ENCODE peak calls at places on chromosomes 4 and X, in four cellular contexts. H is T-helper 1 cell, L is D341Med, A is AG04450. K is an unnamed sample.

GRCh38 chrX:12970691-12971202 is 4.2 kb upstream of the TMSB4X start:
- DNase-seq in A (no peak), L (no peak), H (no peak), K (no peak)

GRCh38 chr4:54228064-54228527 is 997 bp upstream of the PDGFRA start:
- DNase-seq in A (peak), L (peak), H (no peak), K (no peak)

GRCh38 chr4:48196758-48197504 is 62.9 kb upstream of the TXK start:
- DNase-seq in A (no peak), L (no peak), H (no peak), K (no peak)

GRCh38 chr4:124060261-124060918 is 652.1 kb downstream of the ANKRD50 start:
- DNase-seq in H (no peak), A (no peak), L (no peak), K (no peak)

GRCh38 chr4:153705743-153706468 is 21.8 kb downstream of the TLR2 start:
- DNase-seq in H (no peak), L (no peak), A (no peak), K (no peak)

GRCh38 chr4:6674500-6675149 is 19.1 kb upstream of the S100P start:
- DNase-seq in L (no peak), H (no peak), A (no peak), K (peak)

GRCh38 chrX:134246282-134246681 is 9.3 kb downstream of the CCDC160 start:
- DNase-seq in H (no peak), A (no peak), L (no peak), K (no peak)

GRCh38 chrX:118025193-118025592 is 91.4 kb downstream of the KLHL13 start:
- DNase-seq in A (peak), L (no peak), H (no peak), K (no peak)

GRCh38 chrX:43405191-43405590 is 250.9 kb upstream of the MAOA start:
- DNase-seq in H (no peak), L (no peak), A (no peak), K (no peak)

GRCh38 chr4:185825737-185826136 is 13.7 kb upstream of the SORBS2 start:
- DNase-seq in A (no peak), L (no peak), H (no peak), K (no peak)

GRCh38 chr4:19721587-19721986 is 530.1 kb upstream of the SLIT2 start:
- DNase-seq in A (no peak), H (no peak), L (no peak), K (no peak)

GRCh38 chrX:8668797-8669196 is 63.1 kb downstream of the ANOS1 start:
- DNase-seq in L (no peak), A (no peak), H (no peak), K (no peak)

GRCh38 chrX:56794831-56795230 is 65.8 kb downstream of the NBDY start:
- DNase-seq in L (no peak), H (no peak), A (no peak), K (no peak)

GRCh38 chr4:3108211-3108610 is 33.7 kb downstream of the HTT start:
- DNase-seq in L (no peak), H (no peak), A (no peak), K (no peak)

GRCh38 chrX:81291996-81292395 is 90.1 kb downstream of the SH3BGRL start:
- DNase-seq in H (no peak), L (no peak), A (no peak), K (no peak)

GRCh38 chr4:75800972-75801371 is 76.6 kb downstream of the USO1 start:
- DNase-seq in A (no peak), L (no peak), H (no peak), K (no peak)

GRCh38 chr4:147409350-147409749 is 71.5 kb upstream of the EDNRA start:
- DNase-seq in L (no peak), H (no peak), A (peak), K (no peak)

GRCh38 chrX:24292358-24292757 is 21.5 kb downstream of the SUPT20HL2 start:
- DNase-seq in A (no peak), L (no peak), H (no peak), K (peak)

GRCh38 chrX:146934256-146934655 is 119.7 kb upstream of the CXorf51A start:
- DNase-seq in L (no peak), H (no peak), A (no peak), K (no peak)

GRCh38 chrX:128106630-128107029 is 54.4 kb upstream of the ACTRT1 start:
- DNase-seq in H (no peak), L (peak), A (no peak), K (no peak)

GRCh38 chr4:101670897-101671296 is 119.6 kb upstream of the BANK1 start:
- DNase-seq in H (no peak), L (no peak), A (no peak), K (no peak)

GRCh38 chrX:12583543-12583942 is 207.7 kb upstream of the PRPS2 start:
- DNase-seq in A (no peak), H (no peak), L (no peak), K (no peak)

GRCh38 chrX:2928127-2928582 is 984 bp downstream of the ARSD start:
- DNase-seq in L (no peak), A (no peak), H (no peak), K (peak)

GRCh38 chrX:10103023-10103422 is 53.8 kb upstream of the CLCN4 start:
- DNase-seq in A (no peak), H (no peak), L (no peak), K (no peak)

GRCh38 chr4:29081230-29081955 is 1638.8 kb upstream of the PCDH7 start:
- DNase-seq in H (no peak), A (no peak), L (no peak), K (no peak)

GRCh38 chr4:25172964-25173917 is 13.0 kb upstream of the SEPSECS start:
- DNase-seq in L (no peak), A (peak), H (no peak), K (no peak)

GRCh38 chr4:126851391-126851790 is 781.4 kb upstream of the INTU start:
- DNase-seq in L (no peak), A (no peak), H (no peak), K (no peak)

GRCh38 chr4:103171006-103171405 is 27.1 kb downstream of the CENPE start:
- DNase-seq in H (no peak), A (no peak), L (no peak), K (no peak)

GRCh38 chr4:165199722-165200121 is 7.6 kb upstream of the KLHL2 start:
- DNase-seq in L (no peak), H (no peak), A (no peak), K (no peak)

GRCh38 chrX:49930046-49930445 is 7.7 kb downstream of the CLCN5 start:
- DNase-seq in L (no peak), H (no peak), A (no peak), K (no peak)

GRCh38 chrX:487836-488235 is 101.1 kb upstream of the PPP2R3B start:
- DNase-seq in A (no peak), H (no peak), L (no peak), K (no peak)

GRCh38 chr4:16122784-16123183 is 39.0 kb upstream of the PROM1 start:
- DNase-seq in L (no peak), A (no peak), H (no peak), K (no peak)

GRCh38 chrX:119226431-119226830 is 9.7 kb upstream of the PGRMC1 start:
- DNase-seq in L (no peak), H (no peak), A (no peak), K (no peak)

GRCh38 chrX:130125090-130125489 is 14.8 kb upstream of the ELF4 start:
- DNase-seq in H (no peak), L (no peak), A (no peak), K (peak)

GRCh38 chrX:54012830-54013500 is 31.3 kb downstream of the PHF8 start:
- DNase-seq in H (no peak), L (no peak), A (no peak), K (no peak)

GRCh38 chrX:118347131-118347530 is 1.2 kb downstream of the WDR44 start:
- DNase-seq in L (no peak), H (no peak), A (no peak), K (no peak)

GRCh38 chr4:26732356-26732755 is 128.3 kb upstream of the STIM2 start:
- DNase-seq in L (no peak), H (no peak), A (no peak), K (no peak)

GRCh38 chr4:117941611-117942010 is 92.7 kb upstream of the NDST3 start:
- DNase-seq in H (no peak), L (peak), A (no peak), K (no peak)

GRCh38 chr4:103786014-103786413 is 66.2 kb upstream of the TACR3 start:
- DNase-seq in H (no peak), A (no peak), L (peak), K (no peak)

GRCh38 chrX:17553451-17553850 is 178.5 kb downstream of the NHS start:
- DNase-seq in A (no peak), H (no peak), L (no peak), K (peak)